ENCODE peak calls at places on chromosomes 16 and 17, in five cellular contexts. Z is tibial nerve, I is body of pancreas, D is ovary, K is prostate gland. E is an unnamed sample. For H3K4me1, the result is how much of the 10 kb centered on the place peaks cover.

GRCh38 chr16:48444574-48444973 is 59.4 kb upstream of the SIAH1 start:
- DNase-seq in Z (no peak), D (no peak), I (no peak), K (no peak), E (peak)

GRCh38 chr17:199806-200603 is 18.6 kb upstream of the DOC2B start:
- DNase-seq in D (no peak), I (peak), Z (no peak), K (no peak), E (peak)

GRCh38 chr17:44266402-44267164 is 1.4 kb downstream of the SLC4A1 start:
- DNase-seq in I (peak), D (no peak), K (no peak), Z (no peak), E (no peak)

GRCh38 chr17:64216030-64216384 is 47.1 kb downstream of the TEX2 start:
- DNase-seq in K (no peak), I (no peak), D (no peak), Z (no peak), E (no peak)

GRCh38 chr17:63804328-63804727 is 22.9 kb upstream of the PSMC5 start:
- DNase-seq in D (no peak), Z (no peak), K (no peak), I (no peak), E (no peak)

GRCh38 chr16:86834451-86835035 is 256.2 kb downstream of the FOXL1 start:
- DNase-seq in K (no peak), I (no peak), D (no peak), Z (no peak), E (no peak)

GRCh38 chr16:21100447-21100846 is 50.2 kb downstream of the DNAH3 start:
- DNase-seq in D (no peak), Z (no peak), K (no peak), I (no peak), E (no peak)

GRCh38 chr16:2487903-2488531 is 13.1 kb downstream of the TBC1D24 start:
- DNase-seq in Z (no peak), K (no peak), I (no peak), D (no peak), E (no peak)

GRCh38 chr17:78903101-78903779 is at the start of gene CEP295NL:
- DNase-seq in K (no peak), D (no peak), I (peak), Z (no peak), E (no peak)

GRCh38 chr17:33970271-33970670 is 284.8 kb upstream of the CCL2 start:
- DNase-seq in D (no peak), Z (no peak), K (no peak), I (peak), E (no peak)

GRCh38 chr17:46764709-46765401 is 53.6 kb downstream of the WNT3 start:
- DNase-seq in K (no peak), D (no peak), I (peak), Z (no peak), E (no peak)

GRCh38 chr16:15952265-15952711 is 2.9 kb downstream of the ABCC1 start:
- DNase-seq in D (no peak), I (no peak), K (no peak), Z (no peak), E (no peak)

GRCh38 chr17:28743243-28744103 is at the start of gene TRAF4:
- DNase-seq in D (peak), Z (peak), I (peak), K (peak), E (peak)

GRCh38 chr17:28738680-28739384 is 5.0 kb upstream of the TRAF4 start:
- DNase-seq in K (no peak), I (no peak), Z (no peak), D (no peak), E (no peak)

GRCh38 chr17:28744104-28744801 is 442 bp downstream of the TRAF4 start:
- DNase-seq in I (peak), Z (peak), K (no peak), D (peak), E (peak)

GRCh38 chr17:28740406-28741357 is 3.1 kb upstream of the TRAF4 start:
- DNase-seq in D (no peak), Z (no peak), I (no peak), K (no peak), E (no peak)

GRCh38 chr17:28741358-28742349 is 2.2 kb upstream of the TRAF4 start:
- DNase-seq in I (no peak), D (no peak), Z (no peak), K (no peak), E (no peak)
- H3K4me1 ChIP-seq in I (under half), D (under half), Z (under half), K (under half), E (under half)

DNA sequence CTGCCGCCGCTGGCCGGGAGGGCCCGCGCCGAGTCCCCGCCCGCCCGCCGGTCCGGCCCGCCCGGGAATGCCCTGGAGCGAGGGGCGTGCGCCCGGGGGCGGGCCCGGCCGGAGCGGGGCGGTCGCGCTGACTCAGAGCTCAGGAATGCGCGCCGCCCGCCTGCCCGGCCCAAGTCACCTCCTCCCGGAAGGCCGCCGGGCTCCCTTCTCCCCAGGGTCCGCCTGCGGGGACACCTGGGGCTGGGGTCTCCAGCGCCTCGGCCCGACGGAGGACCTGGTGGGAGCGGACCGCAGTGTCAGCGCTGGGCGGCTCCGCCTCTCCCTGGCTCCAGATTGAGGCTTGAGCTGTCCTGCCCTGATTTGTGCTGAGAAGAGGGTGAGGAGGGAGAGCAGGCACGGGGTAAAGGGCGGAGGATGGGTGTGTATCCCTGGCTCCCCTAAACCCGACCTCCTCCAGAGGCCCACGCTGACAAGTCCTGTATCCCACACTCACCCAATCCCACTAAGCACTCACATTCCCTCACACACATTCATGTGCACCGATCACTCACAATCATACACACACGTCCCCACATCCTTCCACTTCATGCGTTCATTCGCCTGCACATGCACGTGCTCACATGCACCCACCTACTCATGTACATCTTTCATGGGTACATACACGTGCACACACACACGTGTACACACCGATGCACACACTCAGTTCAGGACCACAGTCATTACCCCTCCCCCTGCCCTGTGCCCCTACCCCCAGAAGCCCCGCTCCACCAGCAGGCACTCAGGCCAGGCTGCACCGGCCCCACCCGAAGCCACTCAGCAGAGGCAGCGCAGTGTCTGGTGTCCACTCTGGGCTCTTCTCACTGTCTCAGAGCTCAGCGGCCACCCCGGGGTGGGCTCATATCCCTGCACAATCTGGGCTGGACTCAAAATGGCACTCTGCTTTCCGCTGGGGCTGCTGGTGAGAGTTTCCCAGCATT is at the start of gene RHBDF1:
- DNase-seq in I (peak), D (peak), Z (no peak), K (peak), E (peak)
- TF ChIP-seq POLR2A in I (no peak), D (no peak), Z (peak), K (peak), E (peak)

GRCh38 chr16:6274366-6274765 is 1058.3 kb upstream of the RBFOX1 start:
- DNase-seq in K (no peak), D (no peak), I (no peak), Z (no peak), E (no peak)
- H3K4me1 ChIP-seq in K (under half), D (under half), I (under half), Z (under half), E (under half)

GRCh38 chr17:2054262-2054739 is 602 bp upstream of the HIC1 start:
- DNase-seq in D (peak), Z (no peak), K (no peak), I (no peak), E (peak)

GRCh38 chr17:2055494-2056220 is 754 bp downstream of the HIC1 start:
- DNase-seq in I (no peak), D (peak), Z (no peak), K (no peak), E (peak)

GRCh38 chr17:2051388-2052237 is 3.3 kb upstream of the HIC1 start:
- DNase-seq in K (no peak), Z (no peak), I (no peak), D (peak), E (no peak)

GRCh38 chr17:2054740-2055493 is at the start of gene HIC1:
- DNase-seq in K (peak), I (peak), D (peak), Z (peak), E (peak)

DNA sequence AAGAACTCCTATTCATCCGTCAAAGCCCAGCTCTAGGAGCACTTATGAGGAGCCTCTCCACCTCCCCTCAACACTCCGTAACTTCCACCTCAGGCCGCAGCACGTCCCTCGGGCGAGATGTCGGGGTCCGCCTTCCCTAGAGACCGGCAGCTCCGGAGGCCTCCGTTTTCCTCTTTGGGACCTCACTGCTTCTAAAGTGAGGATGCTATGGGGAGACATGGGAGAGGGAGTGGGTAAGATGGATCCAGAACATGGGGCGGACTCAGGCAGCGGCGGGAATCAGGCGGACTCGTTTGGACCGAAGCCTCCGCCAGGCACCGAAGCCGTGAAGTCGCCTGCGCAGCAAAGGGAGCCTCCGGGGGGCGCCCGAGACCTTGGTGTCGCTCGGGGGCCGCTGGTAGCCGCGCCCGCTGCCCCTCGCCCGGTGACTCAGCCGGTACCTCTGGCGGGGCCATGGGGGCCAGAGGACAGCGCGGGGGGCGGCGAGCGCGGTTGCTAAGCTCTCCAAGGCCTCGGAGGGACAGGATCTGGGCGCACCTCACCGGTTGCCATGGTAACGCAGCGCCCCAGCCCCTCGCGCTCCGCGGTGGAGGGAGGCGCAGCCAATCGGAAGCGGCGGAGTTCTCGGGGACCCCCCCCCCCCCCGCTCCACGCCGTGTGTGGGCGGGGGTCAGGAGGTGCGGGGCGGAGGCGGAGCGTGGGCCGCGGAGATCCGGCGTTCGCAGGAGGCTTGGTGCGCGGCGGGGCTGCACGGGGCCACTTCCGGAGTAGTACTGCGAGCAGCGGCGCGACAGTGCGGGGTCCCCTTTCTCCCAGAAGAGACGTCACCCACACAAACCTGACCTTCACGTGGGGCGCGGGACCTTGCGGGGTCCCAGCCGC is 1.3 kb upstream of the HIC1 start:
- DNase-seq in K (peak), I (peak), Z (peak), D (peak), E (peak)
- TF ChIP-seq POLR2A in K (no peak), I (no peak), Z (peak), D (peak), E (no peak)

GRCh38 chr16:81464279-81464678 is 19.7 kb downstream of the CMIP start:
- DNase-seq in D (no peak), Z (no peak), I (no peak), K (no peak), E (no peak)
- H3K4me1 ChIP-seq in D (under half), Z (under half), I (under half), K (under half), E (under half)

DNA sequence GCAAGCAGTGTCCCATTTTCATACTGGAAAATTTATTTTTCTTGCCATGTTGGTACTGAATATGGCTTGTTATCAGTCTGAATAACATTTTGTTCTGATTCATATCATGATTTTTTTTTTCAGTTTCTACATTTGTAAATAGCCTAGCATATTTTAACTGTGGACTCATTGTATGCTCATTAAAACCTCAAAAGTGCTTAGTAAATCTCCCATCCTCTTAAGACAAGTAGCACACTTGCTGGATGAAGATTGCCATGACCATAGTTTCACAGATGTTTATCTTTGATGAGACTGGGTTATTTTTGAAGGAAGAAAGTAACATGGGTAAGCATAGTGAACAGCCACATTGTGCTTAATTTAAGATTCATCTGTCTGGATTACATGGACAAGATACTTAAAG is 878 bp downstream of the KRT10 start:
- DNase-seq in I (no peak), K (no peak), Z (no peak), D (no peak), E (no peak)
- TF ChIP-seq POLR2A in I (no peak), K (no peak), Z (no peak), D (no peak), E (no peak)

DNA sequence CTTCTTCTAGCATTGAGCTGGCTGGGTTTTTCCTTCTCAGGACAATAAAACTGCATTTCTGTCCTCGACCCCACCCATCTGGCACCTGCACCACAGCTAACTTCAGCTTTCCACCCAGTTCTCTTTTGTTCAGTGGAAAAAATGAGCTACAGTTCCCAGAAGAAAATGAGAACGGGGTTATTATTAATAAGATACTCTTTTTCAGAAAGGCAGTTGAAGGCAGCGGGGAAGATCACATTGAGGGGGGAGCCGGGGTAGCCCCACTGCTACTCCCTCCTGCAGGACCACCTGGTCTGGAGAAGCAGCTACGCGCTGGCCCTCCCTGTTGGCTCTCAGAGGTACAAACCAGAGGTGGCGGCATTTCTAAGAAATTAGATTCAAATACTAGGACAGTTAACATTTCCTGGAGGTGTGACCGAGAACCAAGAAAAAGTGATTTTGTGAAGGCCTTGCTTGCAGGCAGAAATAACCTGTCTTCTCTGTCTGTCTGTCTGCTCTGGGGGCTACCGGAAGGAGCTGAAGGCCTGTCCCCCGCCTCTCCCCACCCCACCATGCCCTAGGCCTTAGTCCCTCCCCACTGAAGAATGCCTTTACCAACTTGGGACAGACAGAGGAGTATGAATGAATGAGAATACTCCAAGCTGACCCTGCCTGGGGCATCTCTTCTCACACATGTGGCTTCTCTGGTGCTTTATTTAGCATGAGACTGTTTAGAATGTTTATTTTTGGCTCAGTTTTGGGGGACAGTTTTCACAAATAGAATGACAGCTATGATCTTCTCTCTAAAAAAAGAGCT is 123.8 kb downstream of the XYLT1 start:
- DNase-seq in Z (no peak), I (no peak), K (peak), D (no peak), E (no peak)
- H3K4me1 ChIP-seq in Z (under half), I (under half), K (under half), D (under half), E (under half)

GRCh38 chr17:58631523-58632323 is 60.1 kb downstream of the TEX14 start:
- DNase-seq in K (peak), Z (peak), D (peak), I (peak), E (peak)

GRCh38 chr17:58626905-58627304 is 64.9 kb downstream of the TEX14 start:
- DNase-seq in I (no peak), Z (no peak), D (no peak), K (no peak), E (no peak)

GRCh38 chr17:58632324-58633314 is 59.2 kb downstream of the TEX14 start:
- DNase-seq in I (no peak), D (peak), K (no peak), Z (no peak), E (no peak)

GRCh38 chr17:58630883-58631522 is 60.8 kb downstream of the TEX14 start:
- DNase-seq in Z (no peak), K (peak), I (peak), D (peak), E (no peak)
- TF ChIP-seq POLR2A in Z (no peak), K (no peak), I (no peak), D (peak), E (no peak)

DNA sequence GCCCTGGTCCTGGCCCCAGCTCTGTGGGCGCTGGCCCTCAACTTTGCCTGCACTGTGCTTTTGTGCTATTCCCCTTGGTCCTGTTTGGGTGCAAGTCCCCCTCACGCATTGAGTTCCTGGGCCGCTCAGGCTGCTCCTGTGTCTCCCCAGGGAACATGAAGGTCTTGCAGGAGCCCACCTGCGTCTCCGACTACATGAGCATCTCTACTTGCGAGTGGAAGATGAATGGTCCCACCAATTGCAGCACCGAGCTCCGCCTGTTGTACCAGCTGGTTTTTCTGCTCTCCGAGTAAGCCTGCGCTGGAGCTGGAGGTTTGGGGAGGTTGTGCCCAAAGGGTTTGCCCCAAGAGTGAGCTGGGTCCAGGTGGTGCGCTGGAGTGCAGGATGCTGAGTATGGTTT is 28.2 kb downstream of the IL4R start:
- DNase-seq in K (no peak), I (no peak), D (no peak), Z (no peak), E (no peak)
- H3K4me1 ChIP-seq in K (under half), I (under half), D (under half), Z (under half), E (under half)